ENCODE peak calls at places on chromosome 9, in eight cellular contexts. O, V, H, Z, X, E, S and L are unnamed samples.

GRCh38 chr9:37031081-37031480 is 3.0 kb downstream of the PAX5 start:
- DNase-seq in Z (no peak), O (no peak), V (no peak), S (no peak), X (no peak), E (no peak), H (no peak), L (no peak)

GRCh38 chr9:129322641-129323375 is 144.7 kb upstream of the IER5L start:
- DNase-seq in Z (no peak), S (no peak), X (no peak), V (no peak), E (no peak), H (no peak), O (no peak), L (no peak)

GRCh38 chr9:77697238-77697984 is 49.3 kb upstream of the GNA14 start:
- DNase-seq in O (no peak), Z (no peak), X (no peak), H (no peak), V (no peak), S (peak), E (no peak), L (no peak)

GRCh38 chr9:91746904-91747303 is 203.1 kb downstream of the ROR2 start:
- DNase-seq in X (no peak), S (no peak), H (no peak), O (no peak), V (no peak), Z (no peak), E (no peak), L (no peak)

GRCh38 chr9:125284855-125285254 is 23.2 kb downstream of the GAPVD1 start:
- DNase-seq in S (no peak), X (no peak), H (no peak), E (no peak), V (no peak), Z (no peak), O (no peak), L (no peak)

GRCh38 chr9:18743976-18744375 is 270.0 kb downstream of the ADAMTSL1 start:
- DNase-seq in E (no peak), V (peak), X (no peak), H (no peak), Z (no peak), O (no peak), S (peak), L (no peak)

GRCh38 chr9:133202688-133203453 is 6.2 kb downstream of the OBP2B start:
- DNase-seq in O (no peak), S (no peak), E (no peak), V (no peak), H (no peak), X (no peak), Z (peak), L (no peak)

GRCh38 chr9:2066312-2067273 is 51.4 kb downstream of the SMARCA2 start:
- DNase-seq in S (no peak), Z (no peak), O (no peak), V (peak), E (no peak), H (no peak), X (peak), L (no peak)

GRCh38 chr9:18137815-18138214 is 336.1 kb upstream of the ADAMTSL1 start:
- DNase-seq in E (no peak), V (peak), X (no peak), Z (no peak), O (no peak), S (no peak), H (no peak), L (no peak)

GRCh38 chr9:37591775-37592107 is 656 bp downstream of the TOMM5 start:
- DNase-seq in V (peak), X (no peak), Z (no peak), H (no peak), O (no peak), S (no peak), E (no peak), L (no peak)

GRCh38 chr9:134775552-134775951 is 105.1 kb upstream of the FCN2 start:
- DNase-seq in O (no peak), S (no peak), X (no peak), Z (no peak), E (no peak), H (no peak), V (peak), L (no peak)

GRCh38 chr9:1939466-1939865 is 75.7 kb upstream of the SMARCA2 start:
- DNase-seq in Z (no peak), E (no peak), X (no peak), V (no peak), O (no peak), S (no peak), H (no peak), L (no peak)

GRCh38 chr9:113393281-113393680 is 7.8 kb downstream of the ALAD start:
- DNase-seq in Z (no peak), O (no peak), V (no peak), X (no peak), S (no peak), H (no peak), E (no peak), L (no peak)

GRCh38 chr9:114274217-114274616 is 48.7 kb upstream of the ORM1 start:
- DNase-seq in O (no peak), Z (no peak), E (no peak), H (no peak), X (no peak), S (no peak), V (no peak), L (no peak)

GRCh38 chr9:73073337-73074175 is 78.1 kb upstream of the ANXA1 start:
- DNase-seq in Z (no peak), E (no peak), H (no peak), X (no peak), V (peak), S (no peak), O (no peak), L (no peak)

GRCh38 chr9:118640836-118641557 is 728.2 kb downstream of the BRINP1 start:
- DNase-seq in H (no peak), E (no peak), O (no peak), Z (no peak), V (peak), S (peak), X (no peak), L (no peak)

GRCh38 chr9:122835313-122835731 is 6.9 kb upstream of the PDCL start:
- DNase-seq in S (no peak), V (peak), X (no peak), E (no peak), H (peak), O (no peak), Z (no peak), L (no peak)

GRCh38 chr9:35661756-35662350 is 3.1 kb downstream of the ARHGEF39 start:
- DNase-seq in O (no peak), Z (no peak), X (no peak), H (no peak), S (no peak), V (no peak), E (no peak), L (no peak)

GRCh38 chr9:130522233-130522808 is 57.1 kb upstream of the FUBP3 start:
- DNase-seq in E (no peak), V (peak), S (no peak), H (no peak), Z (no peak), X (no peak), O (no peak), L (no peak)